ENCODE peak calls at places on chromosomes 6 and 20, in seven cellular contexts. One of them, this sample, is unnamed.

GRCh38 chr6:143451531-143451930 is 926 bp downstream of the PEX3 start:
- DNase-seq in astrocyte of the spinal cord: no peak
- DNase-seq in GM13977: no peak
- DNase-seq in CD4-positive, alpha-beta T cell: no peak
- DNase-seq in stomach: no peak
- DNase-seq in DND-41: no peak
- DNase-seq in NB4: peak
- DNase-seq in this sample: no peak

GRCh38 chr20:48259456-48259855 is 474.2 kb upstream of the SULF2 start:
- DNase-seq in NB4: no peak
- DNase-seq in CD4-positive, alpha-beta T cell: no peak
- DNase-seq in GM13977: no peak
- DNase-seq in astrocyte of the spinal cord: no peak
- DNase-seq in DND-41: no peak
- DNase-seq in stomach: no peak
- DNase-seq in this sample: no peak

GRCh38 chr6:422423-423061 is 31.0 kb downstream of the IRF4 start:
- DNase-seq in astrocyte of the spinal cord: peak
- DNase-seq in DND-41: no peak
- DNase-seq in GM13977: peak
- DNase-seq in NB4: peak
- DNase-seq in CD4-positive, alpha-beta T cell: no peak
- DNase-seq in stomach: no peak
- DNase-seq in this sample: no peak

GRCh38 chr20:8720089-8720488 is 348.8 kb upstream of the PLCB4 start:
- DNase-seq in CD4-positive, alpha-beta T cell: no peak
- DNase-seq in DND-41: no peak
- DNase-seq in astrocyte of the spinal cord: no peak
- DNase-seq in NB4: no peak
- DNase-seq in stomach: no peak
- DNase-seq in GM13977: no peak
- DNase-seq in this sample: no peak

GRCh38 chr20:18307301-18307700 is 19.0 kb downstream of the ZNF133 start:
- DNase-seq in GM13977: no peak
- DNase-seq in stomach: no peak
- DNase-seq in DND-41: no peak
- DNase-seq in CD4-positive, alpha-beta T cell: no peak
- DNase-seq in astrocyte of the spinal cord: no peak
- DNase-seq in NB4: no peak
- DNase-seq in this sample: no peak

GRCh38 chr6:166415306-166415705 is 32.6 kb upstream of the MPC1 start:
- DNase-seq in NB4: no peak
- DNase-seq in astrocyte of the spinal cord: no peak
- DNase-seq in DND-41: peak
- DNase-seq in GM13977: no peak
- DNase-seq in stomach: no peak
- DNase-seq in CD4-positive, alpha-beta T cell: no peak
- DNase-seq in this sample: no peak

GRCh38 chr20:53550590-53551187 is 43.0 kb downstream of the ZNF217 start:
- DNase-seq in DND-41: no peak
- DNase-seq in stomach: no peak
- DNase-seq in astrocyte of the spinal cord: no peak
- DNase-seq in CD4-positive, alpha-beta T cell: no peak
- DNase-seq in GM13977: no peak
- DNase-seq in NB4: peak
- DNase-seq in this sample: no peak

GRCh38 chr20:55893031-55893430 is 112.3 kb downstream of the CBLN4 start:
- DNase-seq in GM13977: no peak
- DNase-seq in NB4: no peak
- DNase-seq in DND-41: no peak
- DNase-seq in astrocyte of the spinal cord: no peak
- DNase-seq in stomach: no peak
- DNase-seq in CD4-positive, alpha-beta T cell: no peak
- DNase-seq in this sample: no peak

GRCh38 chr6:112049996-112050395 is 3.9 kb upstream of the CCN6 start:
- DNase-seq in stomach: no peak
- DNase-seq in NB4: no peak
- DNase-seq in GM13977: no peak
- DNase-seq in DND-41: no peak
- DNase-seq in astrocyte of the spinal cord: no peak
- DNase-seq in CD4-positive, alpha-beta T cell: no peak
- DNase-seq in this sample: no peak

GRCh38 chr6:157343732-157344131 is 20.4 kb upstream of the TMEM242 start:
- DNase-seq in CD4-positive, alpha-beta T cell: no peak
- DNase-seq in DND-41: no peak
- DNase-seq in GM13977: no peak
- DNase-seq in NB4: no peak
- DNase-seq in astrocyte of the spinal cord: no peak
- DNase-seq in stomach: no peak
- DNase-seq in this sample: no peak

GRCh38 chr6:127342296-127342945 is 988 bp downstream of the ECHDC1 start:
- DNase-seq in DND-41: no peak
- DNase-seq in GM13977: no peak
- DNase-seq in CD4-positive, alpha-beta T cell: no peak
- DNase-seq in NB4: peak
- DNase-seq in stomach: no peak
- DNase-seq in astrocyte of the spinal cord: peak
- DNase-seq in this sample: no peak

GRCh38 chr20:17109307-17109706 is 117.5 kb upstream of the PCSK2 start:
- DNase-seq in GM13977: no peak
- DNase-seq in DND-41: no peak
- DNase-seq in astrocyte of the spinal cord: no peak
- DNase-seq in stomach: no peak
- DNase-seq in NB4: no peak
- DNase-seq in CD4-positive, alpha-beta T cell: no peak
- DNase-seq in this sample: no peak

GRCh38 chr20:36465109-36466080 is 75.9 kb upstream of the MYL9 start:
- DNase-seq in stomach: peak
- DNase-seq in CD4-positive, alpha-beta T cell: no peak
- DNase-seq in GM13977: no peak
- DNase-seq in NB4: peak
- DNase-seq in astrocyte of the spinal cord: peak
- DNase-seq in DND-41: no peak
- DNase-seq in this sample: no peak

GRCh38 chr20:35345189-35345588 is 53.0 kb upstream of the FAM83C start:
- DNase-seq in DND-41: no peak
- DNase-seq in NB4: no peak
- DNase-seq in CD4-positive, alpha-beta T cell: no peak
- DNase-seq in stomach: no peak
- DNase-seq in GM13977: no peak
- DNase-seq in astrocyte of the spinal cord: no peak
- DNase-seq in this sample: no peak

GRCh38 chr6:137472738-137473137 is 21.5 kb downstream of the OLIG3 start:
- DNase-seq in astrocyte of the spinal cord: no peak
- DNase-seq in DND-41: no peak
- DNase-seq in stomach: no peak
- DNase-seq in GM13977: no peak
- DNase-seq in NB4: no peak
- DNase-seq in CD4-positive, alpha-beta T cell: no peak
- DNase-seq in this sample: no peak

GRCh38 chr20:47215653-47216397 is 140.7 kb downstream of the ZMYND8 start:
- DNase-seq in NB4: no peak
- DNase-seq in stomach: no peak
- DNase-seq in astrocyte of the spinal cord: no peak
- DNase-seq in DND-41: no peak
- DNase-seq in GM13977: no peak
- DNase-seq in CD4-positive, alpha-beta T cell: no peak
- DNase-seq in this sample: no peak

GRCh38 chr6:88611721-88612120 is 351.7 kb downstream of the RNGTT start:
- DNase-seq in CD4-positive, alpha-beta T cell: no peak
- DNase-seq in GM13977: no peak
- DNase-seq in DND-41: no peak
- DNase-seq in stomach: no peak
- DNase-seq in astrocyte of the spinal cord: no peak
- DNase-seq in NB4: no peak
- DNase-seq in this sample: no peak

GRCh38 chr20:37231970-37232620 is 29.5 kb downstream of the GHRH start:
- DNase-seq in DND-41: no peak
- DNase-seq in stomach: no peak
- DNase-seq in astrocyte of the spinal cord: no peak
- DNase-seq in GM13977: no peak
- DNase-seq in CD4-positive, alpha-beta T cell: no peak
- DNase-seq in NB4: no peak
- DNase-seq in this sample: no peak

GRCh38 chr6:161265975-161266374 is 7.9 kb downstream of the AGPAT4 start:
- DNase-seq in stomach: no peak
- DNase-seq in CD4-positive, alpha-beta T cell: no peak
- DNase-seq in GM13977: peak
- DNase-seq in DND-41: no peak
- DNase-seq in astrocyte of the spinal cord: no peak
- DNase-seq in NB4: no peak
- DNase-seq in this sample: no peak

GRCh38 chr6:121201108-121201507 is 133.2 kb downstream of the TBC1D32 start:
- DNase-seq in CD4-positive, alpha-beta T cell: no peak
- DNase-seq in stomach: no peak
- DNase-seq in DND-41: no peak
- DNase-seq in NB4: peak
- DNase-seq in GM13977: no peak
- DNase-seq in astrocyte of the spinal cord: no peak
- DNase-seq in this sample: no peak

GRCh38 chr20:56574531-56575142 is 41.6 kb downstream of the FAM209B start:
- DNase-seq in astrocyte of the spinal cord: no peak
- DNase-seq in stomach: no peak
- DNase-seq in CD4-positive, alpha-beta T cell: no peak
- DNase-seq in NB4: peak
- DNase-seq in GM13977: no peak
- DNase-seq in DND-41: no peak
- DNase-seq in this sample: no peak

GRCh38 chr6:25670793-25671513 is 18.9 kb downstream of the SCGN start:
- DNase-seq in stomach: no peak
- DNase-seq in CD4-positive, alpha-beta T cell: no peak
- DNase-seq in NB4: peak
- DNase-seq in astrocyte of the spinal cord: no peak
- DNase-seq in DND-41: no peak
- DNase-seq in GM13977: no peak
- DNase-seq in this sample: no peak

GRCh38 chr20:47258745-47259695 is 97.5 kb downstream of the ZMYND8 start:
- DNase-seq in DND-41: no peak
- DNase-seq in NB4: no peak
- DNase-seq in GM13977: peak
- DNase-seq in stomach: no peak
- DNase-seq in CD4-positive, alpha-beta T cell: no peak
- DNase-seq in astrocyte of the spinal cord: peak
- DNase-seq in this sample: no peak

DNA sequence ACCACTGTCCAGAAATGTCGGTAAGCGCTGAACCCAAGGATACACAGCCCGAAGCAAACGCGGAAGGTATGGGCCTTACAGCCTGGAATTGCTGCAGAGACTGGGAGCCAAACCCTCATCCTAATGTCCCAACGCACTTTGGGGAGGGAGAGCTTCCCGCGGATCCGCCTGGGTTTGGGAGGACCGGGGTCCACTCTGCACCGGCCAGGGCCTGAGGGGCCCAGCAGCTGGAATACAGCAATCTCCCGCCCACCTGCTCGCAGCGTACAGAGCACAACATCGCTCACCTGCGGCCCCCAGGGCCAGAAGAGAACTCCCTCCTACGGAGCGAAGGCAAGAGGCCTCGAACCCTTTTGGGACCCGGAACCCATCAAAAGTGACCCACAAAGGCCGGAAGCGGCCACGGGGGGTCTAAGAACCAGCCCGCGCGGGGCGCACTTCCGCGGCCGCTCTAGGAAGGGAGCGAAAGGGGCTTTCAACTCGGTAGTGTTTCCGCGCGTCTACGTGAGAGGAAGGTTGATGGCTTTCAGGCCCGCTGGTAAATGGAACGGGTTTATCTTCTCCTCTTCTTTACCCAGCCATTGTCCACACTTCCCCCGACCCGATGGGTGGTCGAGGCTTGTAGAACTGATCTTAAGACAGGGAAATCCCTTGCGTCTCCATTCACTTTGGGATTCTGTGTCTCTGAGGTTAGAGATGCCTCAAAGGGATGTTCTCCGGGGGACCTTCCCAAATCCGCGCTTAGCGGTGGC is at the start of gene ZSCAN12:
- DNase-seq in CD4-positive, alpha-beta T cell: peak
- DNase-seq in NB4: peak
- DNase-seq in DND-41: peak
- DNase-seq in astrocyte of the spinal cord: peak
- DNase-seq in GM13977: peak
- DNase-seq in stomach: peak
- DNase-seq in this sample: peak
- TF ChIP-seq CTCF in CD4-positive, alpha-beta T cell: peak
- TF ChIP-seq CTCF in NB4: peak
- TF ChIP-seq CTCF in DND-41: peak
- TF ChIP-seq CTCF in astrocyte of the spinal cord: peak
- TF ChIP-seq CTCF in GM13977: peak
- TF ChIP-seq CTCF in stomach: peak
- TF ChIP-seq CTCF in this sample: no peak

GRCh38 chr20:15902493-15902892 is 670.8 kb downstream of the KIF16B start:
- DNase-seq in CD4-positive, alpha-beta T cell: no peak
- DNase-seq in NB4: peak
- DNase-seq in DND-41: peak
- DNase-seq in GM13977: no peak
- DNase-seq in astrocyte of the spinal cord: no peak
- DNase-seq in stomach: no peak
- DNase-seq in this sample: no peak
- TF ChIP-seq CTCF in CD4-positive, alpha-beta T cell: no peak
- TF ChIP-seq CTCF in NB4: peak
- TF ChIP-seq CTCF in DND-41: peak
- TF ChIP-seq CTCF in GM13977: no peak
- TF ChIP-seq CTCF in astrocyte of the spinal cord: peak
- TF ChIP-seq CTCF in stomach: no peak
- TF ChIP-seq CTCF in this sample: no peak

GRCh38 chr6:118697554-118697953 is 46.2 kb upstream of the CEP85L start:
- DNase-seq in NB4: no peak
- DNase-seq in CD4-positive, alpha-beta T cell: no peak
- DNase-seq in DND-41: no peak
- DNase-seq in stomach: no peak
- DNase-seq in GM13977: no peak
- DNase-seq in astrocyte of the spinal cord: no peak
- DNase-seq in this sample: no peak
- TF ChIP-seq CTCF in NB4: no peak
- TF ChIP-seq CTCF in CD4-positive, alpha-beta T cell: no peak
- TF ChIP-seq CTCF in DND-41: no peak
- TF ChIP-seq CTCF in stomach: no peak
- TF ChIP-seq CTCF in GM13977: no peak
- TF ChIP-seq CTCF in astrocyte of the spinal cord: no peak
- TF ChIP-seq CTCF in this sample: no peak

DNA sequence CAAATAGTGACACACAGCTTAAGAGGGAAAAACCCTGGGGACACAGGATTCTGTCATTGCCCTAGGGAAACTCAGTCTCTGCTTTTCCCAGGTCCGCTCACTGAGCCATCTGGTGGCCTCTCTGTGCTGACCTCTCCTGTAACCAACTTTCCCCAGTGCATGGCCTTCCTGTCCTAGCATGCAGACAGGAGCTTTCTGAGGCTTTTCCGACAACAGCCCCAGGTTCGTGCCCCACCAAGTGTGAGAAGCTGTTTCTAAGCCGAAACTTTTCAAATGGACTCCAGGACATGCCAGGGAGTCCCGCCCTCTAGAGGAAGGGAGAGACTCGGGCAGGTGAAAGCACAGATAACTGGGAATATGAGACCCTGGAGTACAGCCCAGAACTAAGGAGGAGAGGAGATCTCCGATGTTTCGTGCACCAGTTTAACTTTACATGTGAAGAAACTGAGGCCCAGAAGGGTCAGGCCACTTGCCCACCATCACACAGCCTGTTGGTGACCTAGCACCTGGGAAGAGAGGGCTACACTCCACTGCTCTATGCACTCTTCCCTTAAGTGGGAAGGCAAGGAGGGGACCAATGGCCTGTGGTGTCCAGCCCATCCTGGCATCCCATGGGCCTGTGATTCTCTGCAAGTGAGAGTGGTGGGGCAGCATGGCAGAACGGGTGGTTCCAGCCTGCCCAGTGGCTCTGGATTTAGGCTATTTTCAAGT is 46.2 kb downstream of the RPP40 start:
- DNase-seq in NB4: peak
- DNase-seq in DND-41: no peak
- DNase-seq in GM13977: no peak
- DNase-seq in stomach: no peak
- DNase-seq in astrocyte of the spinal cord: no peak
- DNase-seq in CD4-positive, alpha-beta T cell: no peak
- DNase-seq in this sample: no peak
- TF ChIP-seq CTCF in NB4: peak
- TF ChIP-seq CTCF in DND-41: peak
- TF ChIP-seq CTCF in GM13977: peak
- TF ChIP-seq CTCF in stomach: no peak
- TF ChIP-seq CTCF in astrocyte of the spinal cord: no peak
- TF ChIP-seq CTCF in CD4-positive, alpha-beta T cell: no peak
- TF ChIP-seq CTCF in this sample: no peak